ENCODE peak calls at places on chromosomes 11 and 22, in five cellular contexts. U, T, J, H and V are unnamed samples.

GRCh38 chr22:46063861-46064235 is 86.5 kb upstream of the PPARA start:
- DNase-seq in U (no peak), T (peak; percentile 30), J (no peak), H (peak; percentile 31), V (no peak)

GRCh38 chr11:41414771-41415440 is 44.5 kb downstream of the LRRC4C start:
- DNase-seq in U (no peak), T (peak; percentile 53), J (no peak), H (no peak), V (no peak)

GRCh38 chr11:9826390-9826789 is 162.5 kb downstream of the SWAP70 start:
- DNase-seq in U (no peak), T (no peak), J (no peak), H (no peak), V (no peak)

GRCh38 chr11:119622454-119623143 is 106.4 kb downstream of the NECTIN1 start:
- DNase-seq in U (no peak), T (no peak), J (no peak), H (no peak), V (no peak)

GRCh38 chr11:130709531-130709930 is 206.7 kb downstream of the SNX19 start:
- DNase-seq in U (no peak), T (no peak), J (no peak), H (no peak), V (no peak)

GRCh38 chr11:112223125-112223524 is 3.1 kb upstream of the PTS start:
- DNase-seq in U (no peak), T (no peak), J (no peak), H (no peak), V (no peak)

GRCh38 chr22:44523981-44524759 is 26.1 kb upstream of the RTL6 start:
- DNase-seq in U (no peak), T (peak; percentile 93), J (no peak), H (no peak), V (no peak)

GRCh38 chr11:72589802-72590761 is 84.1 kb downstream of the PDE2A start:
- DNase-seq in U (no peak), T (no peak), J (no peak), H (peak; percentile 63), V (peak; percentile 63)

GRCh38 chr11:77249427-77249826 is 52.1 kb downstream of the GDPD4 start:
- DNase-seq in U (no peak), T (peak; percentile 79), J (no peak), H (no peak), V (no peak)

GRCh38 chr11:69915151-69915500 is 95.9 kb upstream of the FGF3 start:
- DNase-seq in U (no peak), T (peak; percentile 23), J (no peak), H (no peak), V (no peak)

GRCh38 chr11:68825603-68826002 is 16.1 kb downstream of the CPT1A start:
- DNase-seq in U (no peak), T (no peak), J (peak; percentile 28), H (peak; percentile 70), V (peak; percentile 59)

GRCh38 chr11:28757725-28758515 is 649.7 kb downstream of the METTL15 start:
- DNase-seq in U (no peak), T (peak; percentile 93), J (no peak), H (no peak), V (no peak)

GRCh38 chr11:120712014-120712413 is 200.5 kb downstream of the GRIK4 start:
- DNase-seq in U (no peak), T (no peak), J (no peak), H (no peak), V (no peak)

GRCh38 chr11:114285599-114285998 is 10.6 kb upstream of the NNMT start:
- DNase-seq in U (no peak), T (peak; percentile 63), J (no peak), H (no peak), V (no peak)

GRCh38 chr11:4191031-4191571 is 96.5 kb downstream of the RRM1 start:
- DNase-seq in U (peak; percentile 20), T (no peak), J (no peak), H (no peak), V (no peak)

GRCh38 chr11:114163830-114164401 is 104.4 kb downstream of the ZBTB16 start:
- DNase-seq in U (no peak), T (no peak), J (no peak), H (no peak), V (no peak)

GRCh38 chr22:39343259-39344045 is 6.3 kb upstream of the SYNGR1 start:
- DNase-seq in U (no peak), T (no peak), J (peak; percentile 16), H (peak; percentile 79), V (peak; percentile 45)

GRCh38 chr11:7490054-7490453 is 4.7 kb downstream of the OLFML1 start:
- DNase-seq in U (no peak), T (peak; percentile 2), J (no peak), H (no peak), V (no peak)

GRCh38 chr11:20353829-20354434 is 9.6 kb upstream of the HTATIP2 start:
- DNase-seq in U (no peak), T (no peak), J (no peak), H (peak; percentile 32), V (no peak)

GRCh38 chr11:8732276-8732675 is 49.7 kb downstream of the RPL27A start:
- DNase-seq in U (no peak), T (no peak), J (no peak), H (no peak), V (no peak)

GRCh38 chr11:91124363-91124762 is 901.5 kb upstream of the CHORDC1 start:
- DNase-seq in U (no peak), T (no peak), J (no peak), H (no peak), V (no peak)

GRCh38 chr11:75896843-75897419 is 81.9 kb downstream of the UVRAG start:
- DNase-seq in U (no peak), T (peak; percentile 17), J (no peak), H (no peak), V (peak; percentile 26)

GRCh38 chr11:72569966-72570892 is 104.0 kb downstream of the PDE2A start:
- DNase-seq in U (no peak), T (peak; percentile 88), J (no peak), H (no peak), V (no peak)

GRCh38 chr22:40855104-40855959 is 1.1 kb downstream of the ST13 start:
- DNase-seq in U (no peak), T (no peak), J (no peak), H (no peak), V (no peak)
- H3K4me3 ChIP-seq in U (peak overlapping the region; percentile 89), T (peak overlapping the region; percentile 87), J (peak overlapping the region; percentile 96), H (peak overlapping the region; percentile 55), V (peak overlapping the region; percentile 82)

DNA sequence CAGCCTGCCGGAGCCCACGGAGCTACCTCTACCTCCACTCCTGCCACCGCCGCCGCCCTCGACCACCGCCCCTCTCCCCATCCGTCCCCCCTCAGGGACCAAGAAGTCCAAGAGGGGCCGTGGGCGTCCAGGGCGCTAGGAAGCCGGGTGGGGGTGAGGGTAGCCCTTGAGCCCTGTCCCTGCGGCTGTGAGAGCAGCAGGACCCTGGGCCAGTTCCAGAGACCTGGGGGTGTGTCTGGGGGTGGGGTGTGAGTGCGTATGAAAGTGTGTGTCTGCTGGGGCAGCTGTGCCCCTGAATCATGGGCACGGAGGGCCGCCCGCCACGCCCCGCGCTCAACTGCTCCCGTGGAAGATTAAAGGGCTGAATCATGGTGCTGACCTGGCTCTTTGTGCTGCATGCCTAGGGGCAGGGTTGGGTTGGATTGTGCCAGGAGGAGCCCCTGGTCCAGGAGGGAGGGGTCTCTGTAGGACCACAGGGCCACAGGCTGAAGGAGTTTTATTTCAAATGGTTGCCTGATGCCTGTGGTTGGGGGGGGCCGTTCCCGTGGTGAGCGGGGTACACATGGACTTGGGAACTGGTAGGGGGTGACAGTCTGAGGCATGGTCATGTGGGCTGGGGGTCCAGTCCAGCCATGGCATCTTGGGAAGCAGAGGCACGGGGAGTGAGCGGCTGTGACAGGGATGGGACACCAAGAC is 2.3 kb downstream of the PTPRCAP start:
- DNase-seq in U (no peak), T (no peak), J (no peak), H (no peak), V (no peak)
- H3K27ac ChIP-seq in U (no peak overlapping the region), T (no peak overlapping the region), J (peak overlapping the region; percentile 94), H (no peak overlapping the region), V (peak overlapping the region; percentile 59)

GRCh38 chr11:127362754-127363153 is 362.2 kb upstream of the KIRREL3 start:
- DNase-seq in U (no peak), T (no peak), J (no peak), H (no peak), V (no peak)
- H3K36me3 ChIP-seq in U (no peaks in the 10 kb centered on the region), T (no peaks in the 10 kb centered on the region), J (no peaks in the 10 kb centered on the region), H (no peaks in the 10 kb centered on the region), V (no peaks in the 10 kb centered on the region)

GRCh38 chr22:42440728-42441127 is 8.5 kb upstream of the NFAM1 start:
- DNase-seq in U (no peak), T (no peak), J (no peak), H (no peak), V (no peak)
- H3K4me3 ChIP-seq in U (no peak overlapping the region), T (no peak overlapping the region), J (no peak overlapping the region), H (no peak overlapping the region), V (no peak overlapping the region)

DNA sequence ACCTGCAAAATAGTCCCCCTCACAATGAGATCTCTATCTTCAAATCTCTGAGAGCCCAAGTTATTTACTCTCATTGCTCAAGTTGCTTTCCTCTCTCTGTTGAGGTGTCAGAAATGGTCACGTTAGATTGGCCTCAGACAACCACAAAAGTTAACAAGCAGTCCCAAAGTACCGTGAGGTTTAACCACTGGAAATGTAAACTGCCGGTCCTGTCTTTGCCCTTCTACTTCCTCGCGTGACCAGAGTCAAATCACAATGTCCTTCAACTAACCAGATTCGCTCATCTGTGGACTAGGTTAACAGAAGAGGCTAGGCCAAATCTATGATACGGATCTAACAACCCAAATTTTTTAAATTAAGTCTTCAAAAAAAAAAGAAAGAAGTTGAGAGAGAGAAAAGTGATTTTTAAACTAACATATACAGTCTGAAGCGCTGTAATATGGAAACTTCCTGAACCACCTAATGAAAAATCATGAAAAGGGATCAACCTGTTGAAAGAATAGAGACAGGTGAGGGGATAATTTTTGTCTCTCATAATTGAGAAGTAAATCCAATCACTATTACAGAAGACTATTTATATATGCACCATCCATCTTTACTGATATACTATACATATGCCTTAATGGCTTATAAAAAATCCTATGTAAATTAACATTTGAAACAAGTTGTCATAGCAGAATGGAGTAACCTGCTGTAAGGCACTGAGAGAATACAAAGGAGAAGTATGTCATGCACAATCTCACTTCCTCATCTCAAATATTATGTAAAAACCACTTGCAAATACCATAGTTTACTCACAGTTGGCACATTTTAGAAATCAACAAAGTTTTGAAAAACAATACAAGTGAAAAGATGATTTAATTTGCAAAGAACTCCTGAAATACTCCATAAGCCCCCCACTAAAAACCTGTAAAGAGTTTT is 3.3 kb upstream of the JAML start:
- DNase-seq in U (no peak), T (no peak), J (no peak), H (no peak), V (no peak)
- H3K27ac ChIP-seq in U (no peak overlapping the region), T (no peak overlapping the region), J (peak overlapping the region; percentile 88), H (no peak overlapping the region), V (peak overlapping the region; percentile 26)

DNA sequence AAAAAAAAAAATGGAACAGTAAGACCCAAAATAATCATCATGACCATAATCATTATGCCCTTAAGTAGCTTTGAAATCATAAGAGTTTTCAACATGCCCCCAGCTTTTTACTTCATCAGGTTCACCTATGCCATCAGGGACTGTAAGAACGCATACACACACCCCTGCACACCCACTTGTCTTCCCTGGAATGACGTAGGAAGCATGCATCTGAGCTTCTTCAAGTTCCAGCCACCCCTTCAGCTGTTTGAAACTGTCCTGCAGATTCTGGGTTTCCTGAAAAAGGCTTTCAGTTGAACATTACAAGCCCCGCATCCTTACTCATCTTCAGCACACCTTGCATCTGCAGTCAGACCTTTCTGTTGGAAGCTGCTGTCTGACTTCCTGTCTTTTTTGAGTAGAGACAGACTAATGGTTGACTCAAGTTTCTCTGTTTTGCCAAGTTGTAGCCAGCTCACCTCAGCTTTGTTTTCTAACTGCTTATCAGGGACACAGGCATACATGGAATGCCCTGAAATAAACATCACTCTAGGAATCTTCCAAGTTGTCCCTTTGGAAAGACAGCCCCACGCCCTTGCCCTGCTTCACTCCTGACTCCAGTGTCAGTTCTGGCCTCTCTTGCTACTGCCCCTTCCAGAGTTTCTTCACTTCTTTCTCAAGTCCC is 37.0 kb downstream of the ARHGAP1 start:
- DNase-seq in U (no peak), T (no peak), J (no peak), H (no peak), V (no peak)
- H3K36me3 ChIP-seq in U (peaks cover 39% of the 10 kb centered on the region), T (peaks cover 35% of the 10 kb centered on the region), J (peaks cover 83% of the 10 kb centered on the region), H (peaks cover under 1% of the 10 kb centered on the region), V (peaks cover 62% of the 10 kb centered on the region)